ENCODE peak calls at places on chromosomes 12 and 14, in four cellular contexts. One of them, this sample, is unnamed.

GRCh38 chr14:73746540-73747385 is 32.6 kb upstream of the PNMA1 start:
- DNase-seq in brain microvascular endothelial cell: no peak
- DNase-seq in GM20000: no peak
- DNase-seq in astrocyte of the spinal cord: no peak
- DNase-seq in this sample: peak; percentile 35

GRCh38 chr12:19945559-19946485 is 422.5 kb upstream of the PDE3A start:
- DNase-seq in astrocyte of the spinal cord: peak; percentile 46
- DNase-seq in brain microvascular endothelial cell: peak; percentile 45
- DNase-seq in GM20000: no peak
- DNase-seq in this sample: no peak

GRCh38 chr14:86527312-86527711 is 997.4 kb downstream of the FLRT2 start:
- DNase-seq in GM20000: no peak
- DNase-seq in brain microvascular endothelial cell: no peak
- DNase-seq in astrocyte of the spinal cord: no peak
- DNase-seq in this sample: no peak

GRCh38 chr12:113422929-113423669 is 919 bp downstream of the SDSL start:
- DNase-seq in GM20000: no peak
- DNase-seq in brain microvascular endothelial cell: no peak
- DNase-seq in astrocyte of the spinal cord: no peak
- DNase-seq in this sample: no peak

GRCh38 chr14:68248481-68249255 is 429.1 kb downstream of the RAD51B start:
- DNase-seq in brain microvascular endothelial cell: no peak
- DNase-seq in astrocyte of the spinal cord: peak; percentile 85
- DNase-seq in GM20000: peak; percentile 45
- DNase-seq in this sample: peak; percentile 74

GRCh38 chr14:69274321-69274720 is 14.4 kb downstream of the GALNT16 start:
- DNase-seq in GM20000: no peak
- DNase-seq in brain microvascular endothelial cell: no peak
- DNase-seq in astrocyte of the spinal cord: no peak
- DNase-seq in this sample: no peak

GRCh38 chr14:63896278-63896720 is 43.5 kb downstream of the SYNE2 start:
- DNase-seq in brain microvascular endothelial cell: peak; percentile 84
- DNase-seq in GM20000: no peak
- DNase-seq in astrocyte of the spinal cord: peak; percentile 95
- DNase-seq in this sample: peak; percentile 16

GRCh38 chr12:25054783-25055144 is 105.9 kb upstream of the BCAT1 start:
- DNase-seq in astrocyte of the spinal cord: peak; percentile 58
- DNase-seq in brain microvascular endothelial cell: peak; percentile 81
- DNase-seq in GM20000: no peak
- DNase-seq in this sample: no peak

GRCh38 chr12:104686196-104686595 is 229.4 kb downstream of the CHST11 start:
- DNase-seq in GM20000: no peak
- DNase-seq in brain microvascular endothelial cell: no peak
- DNase-seq in astrocyte of the spinal cord: peak; percentile 53
- DNase-seq in this sample: no peak

GRCh38 chr14:36254020-36254614 is 66.3 kb downstream of the MBIP start:
- DNase-seq in brain microvascular endothelial cell: peak; percentile 5
- DNase-seq in GM20000: no peak
- DNase-seq in astrocyte of the spinal cord: no peak
- DNase-seq in this sample: peak; percentile 30
- TF ChIP-seq CTCF in brain microvascular endothelial cell: no peak
- TF ChIP-seq CTCF in GM20000: no peak
- TF ChIP-seq CTCF in astrocyte of the spinal cord: peak; percentile 18
- TF ChIP-seq CTCF in this sample: peak; percentile 37

GRCh38 chr14:25220514-25220913 is 170.6 kb upstream of the STXBP6 start:
- DNase-seq in astrocyte of the spinal cord: no peak
- DNase-seq in brain microvascular endothelial cell: no peak
- DNase-seq in GM20000: no peak
- DNase-seq in this sample: no peak

GRCh38 chr14:25231006-25231405 is 181.1 kb upstream of the STXBP6 start:
- DNase-seq in astrocyte of the spinal cord: no peak
- DNase-seq in brain microvascular endothelial cell: no peak
- DNase-seq in GM20000: no peak
- DNase-seq in this sample: no peak

GRCh38 chr14:25226214-25226613 is 176.3 kb upstream of the STXBP6 start:
- DNase-seq in brain microvascular endothelial cell: no peak
- DNase-seq in astrocyte of the spinal cord: no peak
- DNase-seq in GM20000: no peak
- DNase-seq in this sample: no peak
- TF ChIP-seq CTCF in brain microvascular endothelial cell: no peak
- TF ChIP-seq CTCF in astrocyte of the spinal cord: no peak
- TF ChIP-seq CTCF in GM20000: no peak
- TF ChIP-seq CTCF in this sample: no peak

GRCh38 chr12:49355913-49356312 is 9.2 kb downstream of the DNAJC22 start:
- DNase-seq in GM20000: no peak
- DNase-seq in brain microvascular endothelial cell: no peak
- DNase-seq in astrocyte of the spinal cord: no peak
- DNase-seq in this sample: no peak

GRCh38 chr12:49358548-49359141 is 8.6 kb upstream of the SPATS2 start:
- DNase-seq in GM20000: peak; percentile 79
- DNase-seq in brain microvascular endothelial cell: peak; percentile 59
- DNase-seq in astrocyte of the spinal cord: peak; percentile 73
- DNase-seq in this sample: peak; percentile 75

GRCh38 chr12:49359671-49360070 is 7.6 kb upstream of the SPATS2 start:
- DNase-seq in GM20000: no peak
- DNase-seq in brain microvascular endothelial cell: no peak
- DNase-seq in astrocyte of the spinal cord: no peak
- DNase-seq in this sample: no peak

GRCh38 chr12:49352351-49352750 is 5.7 kb downstream of the DNAJC22 start:
- DNase-seq in brain microvascular endothelial cell: no peak
- DNase-seq in astrocyte of the spinal cord: no peak
- DNase-seq in GM20000: no peak
- DNase-seq in this sample: no peak

GRCh38 chr12:49357099-49357678 is 10.1 kb upstream of the SPATS2 start:
- DNase-seq in astrocyte of the spinal cord: peak; percentile 63
- DNase-seq in brain microvascular endothelial cell: no peak
- DNase-seq in GM20000: peak; percentile 36
- DNase-seq in this sample: peak; percentile 37
- TF ChIP-seq CTCF in astrocyte of the spinal cord: peak; percentile 50
- TF ChIP-seq CTCF in brain microvascular endothelial cell: peak; percentile 31
- TF ChIP-seq CTCF in GM20000: no peak
- TF ChIP-seq CTCF in this sample: peak; percentile 56

GRCh38 chr14:94143239-94143638 is 13.8 kb upstream of the IFI27L2 start:
- DNase-seq in brain microvascular endothelial cell: no peak
- DNase-seq in astrocyte of the spinal cord: no peak
- DNase-seq in GM20000: no peak
- DNase-seq in this sample: no peak
- TF ChIP-seq CTCF in brain microvascular endothelial cell: peak; percentile 66
- TF ChIP-seq CTCF in astrocyte of the spinal cord: peak; percentile 47
- TF ChIP-seq CTCF in GM20000: no peak
- TF ChIP-seq CTCF in this sample: peak; percentile 15

DNA sequence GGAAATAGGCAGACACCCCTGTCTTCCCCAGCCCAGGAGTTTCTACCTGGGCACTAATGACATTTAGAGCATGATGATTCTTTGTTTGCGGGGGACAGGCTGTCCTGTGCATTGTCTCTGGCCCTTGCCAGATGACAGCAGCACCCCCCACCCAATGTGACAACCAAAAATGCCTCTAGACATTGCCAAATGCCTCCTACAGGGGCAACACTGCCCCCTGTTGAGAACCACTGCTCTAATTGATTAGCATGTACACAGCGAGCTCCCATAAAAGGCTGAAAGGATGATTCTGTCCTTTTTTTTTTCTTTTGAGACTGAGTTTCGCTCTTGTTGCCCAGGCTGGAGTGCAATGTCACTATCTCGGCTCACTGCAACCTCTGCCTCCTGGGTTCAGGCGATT is 50.5 kb downstream of the MAP1LC3B2 start:
- DNase-seq in astrocyte of the spinal cord: no peak
- DNase-seq in GM20000: no peak
- DNase-seq in brain microvascular endothelial cell: no peak
- DNase-seq in this sample: no peak
- TF ChIP-seq CTCF in astrocyte of the spinal cord: peak; percentile 22
- TF ChIP-seq CTCF in GM20000: peak; percentile 3
- TF ChIP-seq CTCF in brain microvascular endothelial cell: peak; percentile 62
- TF ChIP-seq CTCF in this sample: peak; percentile 28

DNA sequence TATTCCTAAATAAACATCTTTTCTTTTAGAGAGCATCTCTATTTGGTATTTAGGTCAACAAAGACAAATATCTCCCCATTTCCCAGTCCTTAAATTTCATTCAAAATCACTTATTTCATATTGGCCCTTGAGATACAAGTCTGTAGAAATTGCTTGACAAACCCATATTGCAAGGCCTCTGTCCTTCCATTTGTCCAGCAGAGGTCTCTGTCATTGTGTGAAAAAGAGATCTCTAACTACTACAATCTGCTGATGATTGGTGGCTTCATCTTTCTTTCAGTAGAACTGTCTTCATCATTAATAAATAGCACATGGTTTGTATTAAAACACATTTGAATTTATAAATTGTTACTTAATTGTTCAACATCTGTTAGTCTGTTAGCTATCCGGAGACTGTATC is 252.6 kb downstream of the ACSS3 start:
- DNase-seq in astrocyte of the spinal cord: no peak
- DNase-seq in brain microvascular endothelial cell: peak; percentile 22
- DNase-seq in GM20000: no peak
- DNase-seq in this sample: no peak
- TF ChIP-seq CTCF in astrocyte of the spinal cord: peak; percentile 20
- TF ChIP-seq CTCF in brain microvascular endothelial cell: peak; percentile 22
- TF ChIP-seq CTCF in GM20000: no peak
- TF ChIP-seq CTCF in this sample: no peak

GRCh38 chr14:96384053-96384452 is 7.9 kb upstream of the AK7 start:
- DNase-seq in astrocyte of the spinal cord: no peak
- DNase-seq in brain microvascular endothelial cell: no peak
- DNase-seq in GM20000: no peak
- DNase-seq in this sample: no peak

GRCh38 chr14:96384740-96385139 is 7.2 kb upstream of the AK7 start:
- DNase-seq in brain microvascular endothelial cell: no peak
- DNase-seq in astrocyte of the spinal cord: no peak
- DNase-seq in GM20000: no peak
- DNase-seq in this sample: no peak

GRCh38 chr14:96376093-96376492 is 12.8 kb downstream of the GSKIP start:
- DNase-seq in brain microvascular endothelial cell: no peak
- DNase-seq in GM20000: no peak
- DNase-seq in astrocyte of the spinal cord: no peak
- DNase-seq in this sample: no peak

GRCh38 chr14:96383445-96383844 is 8.5 kb upstream of the AK7 start:
- DNase-seq in GM20000: no peak
- DNase-seq in astrocyte of the spinal cord: no peak
- DNase-seq in brain microvascular endothelial cell: no peak
- DNase-seq in this sample: no peak

DNA sequence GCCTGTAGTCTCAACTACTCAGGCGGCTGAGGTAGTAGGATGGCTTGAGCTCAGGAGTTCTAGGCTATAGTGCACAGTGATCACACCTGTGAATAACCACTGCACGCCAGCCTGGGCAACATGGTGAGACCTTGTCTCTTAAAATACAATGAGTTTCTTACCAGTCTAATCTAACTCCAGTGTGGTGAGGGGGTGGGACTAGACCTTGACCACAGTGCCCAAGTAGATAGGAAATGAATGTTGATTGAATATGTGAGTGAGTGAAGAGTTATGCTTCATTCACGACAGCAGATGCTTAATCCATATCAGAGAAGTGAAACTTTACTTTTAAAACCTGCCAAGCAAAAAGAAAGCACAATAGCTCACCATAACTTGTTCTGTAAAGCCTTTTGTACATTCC is 11.2 kb upstream of the AK7 start:
- DNase-seq in GM20000: no peak
- DNase-seq in astrocyte of the spinal cord: no peak
- DNase-seq in brain microvascular endothelial cell: no peak
- DNase-seq in this sample: no peak
- TF ChIP-seq CTCF in GM20000: no peak
- TF ChIP-seq CTCF in astrocyte of the spinal cord: no peak
- TF ChIP-seq CTCF in brain microvascular endothelial cell: no peak
- TF ChIP-seq CTCF in this sample: no peak

GRCh38 chr14:82872494-82872893 is 1338.8 kb upstream of the SEL1L start:
- DNase-seq in GM20000: no peak
- DNase-seq in astrocyte of the spinal cord: no peak
- DNase-seq in brain microvascular endothelial cell: no peak
- DNase-seq in this sample: no peak
- TF ChIP-seq CTCF in GM20000: no peak
- TF ChIP-seq CTCF in astrocyte of the spinal cord: no peak
- TF ChIP-seq CTCF in brain microvascular endothelial cell: no peak
- TF ChIP-seq CTCF in this sample: peak; percentile 15

DNA sequence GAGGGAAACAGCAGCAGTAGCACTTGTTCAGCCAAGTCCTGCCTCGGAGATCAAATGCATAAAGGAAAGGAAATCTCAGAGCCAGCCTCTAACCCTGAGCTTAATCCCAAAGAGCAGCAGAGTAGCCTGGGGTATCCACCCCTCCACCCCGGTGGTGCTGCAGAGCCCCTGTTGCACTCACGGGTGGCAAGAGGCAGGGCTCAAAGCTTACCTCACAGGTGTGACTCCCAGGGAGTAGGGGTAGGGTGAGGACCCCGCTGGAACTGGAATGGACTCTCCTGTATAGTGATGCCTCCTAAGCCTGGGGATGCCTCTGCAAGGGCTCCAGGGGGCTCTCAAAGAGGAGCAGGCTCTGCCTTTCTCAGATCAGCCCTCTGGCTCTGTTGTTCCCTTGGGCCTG is 211.1 kb downstream of the CACNA1C start:
- DNase-seq in GM20000: no peak
- DNase-seq in astrocyte of the spinal cord: no peak
- DNase-seq in brain microvascular endothelial cell: no peak
- DNase-seq in this sample: no peak
- TF ChIP-seq CTCF in GM20000: no peak
- TF ChIP-seq CTCF in astrocyte of the spinal cord: no peak
- TF ChIP-seq CTCF in brain microvascular endothelial cell: no peak
- TF ChIP-seq CTCF in this sample: no peak

This sample was measured in hepatocyte.